ENCODE peak calls at places on chromosomes 12 and 14, in ten cellular contexts. Y is upper lobe of left lung, L is transverse colon, Z is GM12878, A is GM23338, N is stomach, P is SK-N-SH, O is HCT116, C is sigmoid colon, S is H1. V is an unnamed sample.

GRCh38 chr14:100536721-100537700 is 50.2 kb downstream of the BEGAIN start:
- DNase-seq in Y (peak; percentile 68), L (peak; percentile 6), Z (no peak), A (no peak), N (peak; percentile 22), P (peak; percentile 56), O (no peak), C (peak; percentile 37), S (peak; percentile 45), V (peak; percentile 44)

GRCh38 chr12:89245090-89245489 is 107.2 kb downstream of the DUSP6 start:
- DNase-seq in Y (no peak), L (no peak), Z (no peak), A (peak; percentile 74), N (no peak), P (no peak), O (no peak), C (no peak), S (no peak), V (no peak)

GRCh38 chr14:60544659-60545058 is 35.7 kb downstream of the SIX6 start:
- DNase-seq in Y (no peak), L (no peak), Z (no peak), A (no peak), N (no peak), P (no peak), O (no peak), C (no peak), S (no peak), V (no peak)

GRCh38 chr14:54890794-54891193 is 11.8 kb downstream of the GCH1 start:
- DNase-seq in Y (no peak), L (no peak), Z (peak; percentile 66), A (no peak), N (no peak), P (no peak), O (no peak), C (no peak), S (no peak), V (no peak)

GRCh38 chr14:23465261-23465660 is 4.2 kb upstream of the NGDN start:
- DNase-seq in Y (no peak), L (no peak), Z (no peak), A (no peak), N (no peak), P (no peak), O (no peak), C (no peak), S (no peak), V (no peak)

GRCh38 chr12:19764408-19764807 is 325.1 kb downstream of the AEBP2 start:
- DNase-seq in Y (no peak), L (no peak), Z (no peak), A (no peak), N (no peak), P (no peak), O (no peak), C (no peak), S (no peak), V (no peak)

GRCh38 chr12:80041691-80042090 is 57.6 kb upstream of the OTOGL start:
- DNase-seq in Y (no peak), L (no peak), Z (no peak), A (no peak), N (no peak), P (no peak), O (no peak), C (no peak), S (no peak), V (no peak)

GRCh38 chr14:49992036-49992435 is 99.2 kb downstream of the ARF6 start:
- DNase-seq in Y (no peak), L (no peak), Z (no peak), A (no peak), N (no peak), P (no peak), O (no peak), C (no peak), S (no peak), V (no peak)

GRCh38 chr14:51139221-51139681 is 44.3 kb upstream of the TRIM9 start:
- DNase-seq in Y (no peak), L (peak; percentile 64), Z (no peak), A (no peak), N (no peak), P (no peak), O (no peak), C (no peak), S (no peak), V (no peak)

GRCh38 chr14:75711134-75711795 is 50.2 kb downstream of the TTLL5 start:
- DNase-seq in Y (no peak), L (no peak), Z (no peak), A (peak; percentile 61), N (peak; percentile 40), P (peak; percentile 34), O (peak; percentile 43), C (no peak), S (peak; percentile 47), V (no peak)

GRCh38 chr12:117114784-117115183 is 15.6 kb upstream of the TESC start:
- DNase-seq in Y (no peak), L (no peak), Z (no peak), A (no peak), N (peak; percentile 74), P (no peak), O (no peak), C (no peak), S (no peak), V (no peak)

GRCh38 chr12:59096246-59096645 is 175.9 kb upstream of the LRIG3 start:
- DNase-seq in Y (no peak), L (no peak), Z (no peak), A (no peak), N (no peak), P (no peak), O (no peak), C (no peak), S (no peak), V (no peak)

DNA sequence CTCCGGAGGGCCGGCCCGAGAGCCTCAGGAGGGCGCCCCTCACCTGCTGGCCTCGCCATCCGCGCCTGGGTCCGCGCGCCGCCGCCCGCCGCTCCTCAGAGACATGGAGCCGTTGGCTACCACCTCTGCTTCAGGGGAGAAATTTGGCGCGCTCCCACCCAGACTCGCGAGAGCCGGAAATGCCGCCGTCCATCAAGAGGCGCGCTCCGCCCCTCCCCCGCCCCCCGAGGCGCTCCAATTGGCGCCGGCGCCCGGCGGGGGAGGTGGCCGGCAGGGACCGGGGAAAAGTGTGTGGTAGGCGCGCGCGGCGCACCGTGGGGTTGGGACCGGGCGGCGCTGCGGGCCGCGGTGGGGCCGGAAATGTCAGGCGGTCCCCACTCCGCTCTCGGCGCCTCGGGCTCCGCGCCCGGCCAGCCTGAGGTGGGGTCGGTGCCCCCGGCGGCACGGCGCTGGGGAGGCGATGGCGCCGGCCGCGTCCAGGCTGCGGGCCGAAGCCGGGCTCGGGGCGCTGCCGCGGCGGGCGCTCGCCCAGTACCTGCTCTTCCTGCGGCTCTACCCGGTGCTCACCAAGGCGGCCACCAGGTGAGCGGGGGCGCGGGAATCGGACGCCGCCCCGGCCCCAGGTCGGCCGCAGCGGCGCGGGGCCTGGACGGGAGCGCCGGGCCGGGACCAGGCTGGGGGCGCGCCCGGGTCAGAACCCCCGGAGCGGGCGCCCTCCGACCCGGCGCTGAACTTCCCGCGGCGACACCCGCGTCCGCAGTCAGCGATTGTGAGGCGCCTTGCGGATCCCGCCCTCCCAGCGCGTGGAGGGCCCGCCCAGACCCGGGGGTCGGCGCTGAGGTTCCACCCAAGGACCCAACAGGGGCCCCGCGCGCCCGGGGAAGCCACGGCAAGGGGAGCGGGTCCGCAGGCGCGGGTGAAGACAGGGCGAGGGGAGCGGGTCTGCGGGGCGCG is at the start of the genes POLE and PXMP2:
- DNase-seq in Y (peak; percentile 99), L (peak; percentile 97), Z (peak; percentile 66), A (peak; percentile 98), N (peak; percentile 98), P (peak; percentile 99), O (peak; percentile 87), C (peak; percentile 98), S (peak; percentile 94), V (peak; percentile 88)
- TF ChIP-seq CTCF in Y (no peak), L (no peak), Z (no peak), A (no peak), N (no peak), P (no peak), O (no peak), C (no peak), S (no peak), V (no peak)

DNA sequence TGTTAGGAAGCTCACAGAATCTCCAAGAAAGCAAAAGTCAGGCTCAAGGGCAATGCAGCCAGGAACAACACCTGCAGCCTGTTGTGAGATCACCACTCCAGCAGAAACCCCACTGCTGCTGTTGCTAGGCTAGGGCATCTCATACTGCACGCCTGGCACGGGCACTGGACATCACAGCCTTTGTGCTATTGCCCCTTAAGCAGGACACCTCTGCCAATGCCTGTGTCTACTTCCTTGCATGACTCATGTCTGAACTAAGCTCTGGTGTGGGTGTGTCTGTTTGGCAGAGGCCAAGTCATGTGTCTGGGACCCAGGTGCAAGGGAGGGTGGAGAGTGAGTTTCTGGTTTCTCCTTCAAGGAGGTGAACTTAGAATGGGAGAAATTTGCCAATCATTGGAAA is 10.0 kb upstream of the DDX47 start:
- DNase-seq in Y (no peak), L (peak; percentile 85), Z (no peak), A (peak; percentile 29), N (peak; percentile 87), P (peak; percentile 27), O (peak; percentile 92), C (peak; percentile 77), S (no peak), V (peak; percentile 75)
- TF ChIP-seq POLR2AphosphoS5 in Y (peak; percentile 79), L (peak; percentile 80), Z (no peak), A (no peak), N (peak; percentile 87), P (peak; percentile 29), O (peak; percentile 76), C (no peak), S (no peak), V (peak; percentile 80)

GRCh38 chr14:63995285-63995684 is 142.5 kb downstream of the SYNE2 start:
- DNase-seq in Y (no peak), L (no peak), Z (no peak), A (no peak), N (no peak), P (no peak), O (no peak), C (no peak), S (no peak), V (no peak)

GRCh38 chr14:63992858-63993257 is 140.1 kb downstream of the SYNE2 start:
- DNase-seq in Y (no peak), L (no peak), Z (no peak), A (no peak), N (no peak), P (no peak), O (no peak), C (no peak), S (no peak), V (peak; percentile 75)

GRCh38 chr14:63988579-63988978 is 135.8 kb downstream of the SYNE2 start:
- DNase-seq in Y (no peak), L (no peak), Z (no peak), A (no peak), N (no peak), P (no peak), O (no peak), C (no peak), S (no peak), V (no peak)

GRCh38 chr14:63993992-63994391 is 141.2 kb downstream of the SYNE2 start:
- DNase-seq in Y (no peak), L (no peak), Z (no peak), A (peak; percentile 32), N (no peak), P (peak; percentile 6), O (no peak), C (no peak), S (no peak), V (no peak)

GRCh38 chr14:63991833-63992232 is 139.0 kb downstream of the SYNE2 start:
- DNase-seq in Y (no peak), L (no peak), Z (no peak), A (no peak), N (no peak), P (no peak), O (no peak), C (no peak), S (no peak), V (no peak)
- H3K4me1 ChIP-seq in Y (no peaks in the 10 kb centered on the region), L (no peaks in the 10 kb centered on the region), Z (no peaks in the 10 kb centered on the region), A (no peaks in the 10 kb centered on the region), N (no peaks in the 10 kb centered on the region), P (no peaks in the 10 kb centered on the region), O (no peaks in the 10 kb centered on the region), C (no peaks in the 10 kb centered on the region), S (no peaks in the 10 kb centered on the region), V (no peaks in the 10 kb centered on the region)

GRCh38 chr12:37672655-37673260 is 643.8 kb upstream of the ALG10B start:
- DNase-seq in Y (no peak), L (no peak), Z (no peak), A (peak; percentile 0), N (no peak), P (no peak), O (no peak), C (no peak), S (no peak), V (no peak)
- TF ChIP-seq CTCF in Y (no peak), L (no peak), Z (no peak), A (peak; percentile 60), N (no peak), P (peak; percentile 55), O (peak; percentile 14), C (no peak), S (no peak), V (no peak)